ENCODE peak calls at places on chromosomes 5 and 9, in four cellular contexts. L is IMR-90, W is K562, N is endothelial cell of umbilical vein. K is an unnamed sample. For H3K9me1, the result is how much of the 10 kb centered on the place peaks cover.

GRCh38 chr5:79001471-79001870 is 16.4 kb upstream of the ARSB start:
- DNase-seq in L (peak), W (no peak), N (no peak), K (no peak)

GRCh38 chr9:99832558-99832864 is 10.8 kb downstream of the NR4A3 start:
- DNase-seq in L (no peak), W (no peak), N (no peak), K (no peak)

GRCh38 chr5:91651704-91652103 is 268.6 kb upstream of the ARRDC3 start:
- DNase-seq in L (no peak), W (no peak), N (no peak), K (no peak)

GRCh38 chr5:36602711-36603321 is 3.6 kb upstream of the SLC1A3 start:
- DNase-seq in L (no peak), W (no peak), N (no peak), K (no peak)

GRCh38 chr5:423233-423565 is 19.8 kb upstream of the EXOC3 start:
- DNase-seq in L (no peak), W (no peak), N (no peak), K (no peak)

GRCh38 chr5:133247881-133248642 is 196.2 kb downstream of the HSPA4 start:
- DNase-seq in L (peak), W (peak), N (peak), K (no peak)

GRCh38 chr5:44638286-44638869 is 170.4 kb upstream of the MRPS30 start:
- DNase-seq in L (no peak), W (no peak), N (no peak), K (no peak)

GRCh38 chr9:135794361-135794885 is 92.4 kb downstream of the KCNT1 start:
- DNase-seq in L (no peak), W (no peak), N (no peak), K (no peak)

GRCh38 chr5:139561655-139562451 is 714 bp downstream of the UBE2D2 start:
- DNase-seq in L (peak), W (peak), N (peak), K (no peak)

GRCh38 chr5:68538886-68539420 is 323.4 kb downstream of the PIK3R1 start:
- DNase-seq in L (no peak), W (no peak), N (no peak), K (no peak)
- H3K9me1 ChIP-seq in L (under half), W (under half), N (under half), K (under half)

GRCh38 chr5:14721990-14722656 is 57.6 kb downstream of the OTULIN start:
- DNase-seq in L (peak), W (no peak), N (no peak), K (no peak)

GRCh38 chr5:14724633-14725032 is 60.1 kb downstream of the OTULIN start:
- DNase-seq in L (no peak), W (no peak), N (no peak), K (no peak)

GRCh38 chr5:14723648-14724231 is 59.2 kb downstream of the OTULIN start:
- DNase-seq in L (no peak), W (no peak), N (no peak), K (no peak)

GRCh38 chr5:14720236-14720923 is 55.9 kb downstream of the OTULIN start:
- DNase-seq in L (peak), W (no peak), N (no peak), K (no peak)

GRCh38 chr5:14722923-14723322 is 58.4 kb downstream of the OTULIN start:
- DNase-seq in L (no peak), W (no peak), N (no peak), K (no peak)
- H3K27ac ChIP-seq in L (no peak), W (no peak), N (no peak), K (no peak)

GRCh38 chr5:124262443-124262842 is 484.0 kb downstream of the ZNF608 start:
- DNase-seq in L (no peak), W (no peak), N (no peak), K (no peak)

GRCh38 chr5:124264499-124264898 is 481.9 kb downstream of the ZNF608 start:
- DNase-seq in L (peak), W (no peak), N (no peak), K (no peak)

GRCh38 chr5:124263172-124263571 is 483.3 kb downstream of the ZNF608 start:
- DNase-seq in L (no peak), W (no peak), N (no peak), K (no peak)

GRCh38 chr5:124261133-124261532 is 485.3 kb downstream of the ZNF608 start:
- DNase-seq in L (no peak), W (no peak), N (no peak), K (no peak)

GRCh38 chr5:124263680-124264491 is 482.6 kb downstream of the ZNF608 start:
- DNase-seq in L (no peak), W (no peak), N (peak), K (no peak)
- H3K9me1 ChIP-seq in L (under half), W (under half), N (under half), K (under half)

DNA sequence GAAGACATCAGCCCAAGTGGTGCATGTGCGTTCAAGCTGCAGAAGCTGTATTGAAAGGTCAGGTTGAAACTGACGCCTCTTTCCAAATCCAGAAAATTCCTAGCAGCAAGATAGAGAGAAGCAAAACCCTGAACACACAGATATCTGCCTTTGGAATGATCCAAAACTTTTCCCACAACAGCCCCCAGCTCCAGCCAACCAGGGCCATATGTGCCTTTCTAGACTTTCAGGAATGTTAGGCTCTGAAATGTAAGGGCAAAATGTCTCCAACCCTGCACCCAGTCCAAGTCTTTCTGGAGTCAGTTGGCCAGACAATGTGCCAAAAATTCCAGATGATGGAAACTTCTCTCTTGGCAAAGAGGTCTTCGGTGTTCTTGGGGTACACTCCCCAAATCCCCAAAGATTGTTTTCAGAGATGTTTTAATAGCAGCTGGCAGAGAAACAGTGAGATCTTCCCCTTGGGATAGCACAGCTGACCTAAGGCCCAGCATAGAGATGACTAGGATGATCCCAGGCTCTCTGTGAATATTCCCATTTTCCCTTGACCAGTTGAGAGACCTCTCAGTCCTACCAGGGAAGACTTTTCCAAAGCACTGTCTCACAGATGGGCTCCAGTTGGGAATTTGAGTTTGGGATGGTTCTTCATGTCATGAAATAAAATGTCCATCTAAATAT is 440.4 kb upstream of the CD180 start:
- DNase-seq in L (no peak), W (no peak), N (no peak), K (no peak)
- H3K27ac ChIP-seq in L (no peak), W (no peak), N (no peak), K (no peak)

GRCh38 chr9:8815219-8815618 is 1015.6 kb upstream of the DMAC1 start:
- DNase-seq in L (no peak), W (no peak), N (no peak), K (no peak)
- H3K9me1 ChIP-seq in L (under half), W (under half), N (under half), K (under half)